ENCODE peak calls at places on chromosome 19, in six cellular contexts. X is upper lobe of right lung, B is Peyer's patch, I is colonic mucosa, Y is thoracic aorta, C is dorsolateral prefrontal cortex. P is an unnamed sample.

GRCh38 chr19:8899356-8899755 is 67.2 kb downstream of the MBD3L1 start:
- DNase-seq in I (no peak), B (no peak), Y (no peak), C (no peak), X (no peak), P (no peak)

GRCh38 chr19:12140545-12141404 is 625 bp upstream of the ZNF20 start:
- DNase-seq in C (peak), X (peak), Y (peak), I (peak), B (peak), P (peak)

GRCh38 chr19:4971816-4972495 is 3.0 kb downstream of the KDM4B start:
- DNase-seq in B (no peak), X (no peak), C (no peak), Y (no peak), I (no peak), P (no peak)

GRCh38 chr19:16209266-16209665 is 11.6 kb downstream of the AP1M1 start:
- DNase-seq in B (peak), Y (no peak), X (peak), C (no peak), I (no peak), P (no peak)

GRCh38 chr19:46393456-46394397 is 19.6 kb downstream of the CCDC8 start:
- DNase-seq in B (no peak), Y (no peak), C (no peak), X (peak), I (no peak), P (no peak)

GRCh38 chr19:35502751-35503150 is 10.7 kb downstream of the DMKN start:
- DNase-seq in C (no peak), Y (no peak), X (no peak), B (no peak), I (no peak), P (no peak)

GRCh38 chr19:48798937-48799336 is 11.9 kb downstream of the BCAT2 start:
- DNase-seq in Y (no peak), I (no peak), X (no peak), C (no peak), B (no peak), P (peak)

GRCh38 chr19:11505504-11506100 is at the start of gene ZNF653:
- DNase-seq in B (peak), Y (peak), I (peak), X (peak), C (peak), P (peak)

GRCh38 chr19:5131866-5132561 is 163.1 kb downstream of the KDM4B start:
- DNase-seq in Y (no peak), C (no peak), B (peak), X (no peak), I (no peak), P (no peak)

GRCh38 chr19:32519023-32519422 is 62.0 kb upstream of the PDCD5 start:
- DNase-seq in Y (no peak), X (no peak), C (no peak), I (no peak), B (no peak), P (no peak)

GRCh38 chr19:15159251-15159650 is 41.5 kb downstream of the NOTCH3 start:
- DNase-seq in B (no peak), C (no peak), X (no peak), I (no peak), Y (no peak), P (no peak)

GRCh38 chr19:10751109-10751972 is 33.5 kb downstream of the DNM2 start:
- DNase-seq in I (peak), B (peak), X (peak), C (no peak), Y (no peak), P (no peak)

GRCh38 chr19:19274716-19275115 is 1.6 kb upstream of the TM6SF2 start:
- DNase-seq in C (no peak), B (peak), Y (no peak), I (no peak), X (no peak), P (no peak)

GRCh38 chr19:42461700-42462324 is 19.1 kb upstream of the CXCL17 start:
- DNase-seq in Y (no peak), C (no peak), X (no peak), B (no peak), I (no peak), P (no peak)

GRCh38 chr19:18023596-18024212 is 15.7 kb downstream of the ARRDC2 start:
- DNase-seq in C (no peak), B (peak), I (peak), Y (no peak), X (peak), P (no peak)

GRCh38 chr19:10514211-10515145 is 2.8 kb downstream of the S1PR5 start:
- DNase-seq in Y (no peak), I (no peak), B (no peak), X (no peak), C (no peak), P (no peak)

GRCh38 chr19:5504115-5504514 is 48.9 kb downstream of the ZNRF4 start:
- DNase-seq in I (no peak), C (no peak), Y (no peak), B (no peak), X (no peak), P (peak)

GRCh38 chr19:19540707-19541515 is 2.8 kb downstream of the CILP2 start:
- DNase-seq in B (peak), I (peak), X (peak), Y (no peak), C (no peak), P (peak)

GRCh38 chr19:16447015-16447384 is 24.8 kb downstream of the EPS15L1 start:
- DNase-seq in Y (no peak), C (no peak), I (peak), B (peak), X (peak), P (peak)

GRCh38 chr19:55082023-55082851 is 6.6 kb downstream of the EPS8L1 start:
- DNase-seq in Y (no peak), X (no peak), I (no peak), B (no peak), C (no peak), P (peak)

GRCh38 chr19:3285647-3286176 is 61.3 kb downstream of the CELF5 start:
- DNase-seq in Y (no peak), X (peak), C (no peak), I (no peak), B (peak), P (no peak)

GRCh38 chr19:50359432-50359818 is 6.0 kb downstream of the NAPSA start:
- DNase-seq in X (peak), B (no peak), I (no peak), C (no peak), Y (no peak), P (no peak)

GRCh38 chr19:50362030-50362412 is 3.4 kb downstream of the NAPSA start:
- DNase-seq in X (peak), B (no peak), Y (no peak), I (no peak), C (no peak), P (no peak)

GRCh38 chr19:50361290-50362029 is 4.0 kb downstream of the NAPSA start:
- DNase-seq in B (no peak), C (no peak), X (peak), Y (no peak), I (no peak), P (no peak)

GRCh38 chr19:50365434-50366306 is at the start of gene NAPSA:
- DNase-seq in X (peak), I (no peak), Y (no peak), C (no peak), B (no peak), P (no peak)

DNA sequence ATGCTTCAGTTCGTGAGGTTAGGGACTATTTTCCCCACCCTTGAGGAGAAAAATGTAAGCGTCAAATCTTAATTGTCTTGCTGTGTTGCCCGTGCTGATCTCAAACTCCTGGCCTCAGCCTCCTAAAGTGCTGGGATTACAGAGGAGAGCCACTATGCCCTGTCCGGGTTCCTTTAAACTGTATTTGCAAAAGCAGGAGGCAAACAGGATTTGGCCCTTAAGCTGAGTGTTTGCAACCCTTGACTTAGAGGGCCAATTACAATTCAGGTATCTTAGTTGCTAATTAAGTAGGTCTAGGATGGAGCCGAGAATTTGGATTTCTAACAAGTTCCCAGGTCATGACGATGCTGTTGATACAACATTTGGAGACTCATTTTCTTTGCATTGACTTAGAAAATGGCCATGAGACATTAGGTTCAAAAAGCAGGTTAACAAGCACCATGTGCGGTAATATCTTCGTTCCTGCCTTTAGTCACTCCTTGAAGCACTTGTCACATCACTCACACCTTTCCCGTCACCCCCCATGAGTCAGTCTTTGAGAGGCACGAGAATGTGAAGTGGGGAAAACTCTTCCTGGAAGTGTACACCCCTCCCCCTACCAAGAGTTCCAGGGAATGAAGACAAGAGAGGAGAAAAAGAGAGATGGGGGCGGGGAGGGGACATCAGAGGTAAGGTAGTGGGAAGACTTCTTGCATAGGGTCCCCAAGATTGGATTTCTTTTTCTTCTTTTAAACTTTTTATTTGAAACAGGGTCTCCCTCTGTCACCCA is 2.6 kb downstream of the NAPSA start:
- DNase-seq in X (peak), C (no peak), Y (no peak), I (no peak), B (no peak), P (no peak)
- H3K4me3 ChIP-seq in X (peak), C (no peak), Y (no peak), I (no peak), B (no peak), P (no peak)

GRCh38 chr19:38143847-38144246 is 80.2 kb downstream of the DPF1 start:
- DNase-seq in X (no peak), I (no peak), C (no peak), B (no peak), Y (no peak), P (peak)
- TF ChIP-seq CTCF in X (no peak), I (no peak), C (peak), B (no peak), Y (no peak), P (peak)

GRCh38 chr19:2274185-2274711 is 7.7 kb downstream of the PEAK3 start:
- DNase-seq in B (no peak), C (no peak), X (no peak), Y (no peak), I (no peak), P (no peak)
- H3K27ac ChIP-seq in B (peak), C (no peak), X (peak), Y (peak), I (peak), P (no peak)

GRCh38 chr19:23543351-23543750 is 143.7 kb downstream of the ZNF675 start:
- DNase-seq in B (no peak), C (no peak), I (no peak), X (no peak), Y (no peak), P (no peak)
- H3K4me3 ChIP-seq in B (no peak), C (no peak), I (no peak), X (no peak), Y (no peak), P (no peak)

DNA sequence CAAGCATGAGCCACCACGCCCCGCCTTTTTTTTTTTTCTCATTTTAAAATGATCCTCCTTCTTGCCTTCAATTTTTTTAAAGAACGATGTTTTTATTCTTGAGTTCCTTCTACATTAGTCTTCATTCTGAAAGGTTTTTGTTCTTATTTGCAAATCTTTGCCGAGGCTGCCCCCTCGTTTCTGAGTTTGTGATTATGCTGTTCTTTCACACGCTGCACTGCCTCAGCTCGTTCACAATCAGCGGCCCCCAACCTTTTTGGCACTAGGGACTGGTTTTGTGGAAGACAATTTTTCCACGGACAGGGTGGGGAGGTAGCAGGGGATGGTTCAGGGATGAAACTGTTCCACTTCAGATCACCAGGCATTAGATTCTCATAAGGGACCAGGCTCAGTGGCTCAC is 26.6 kb downstream of the ZNF787 start:
- DNase-seq in C (no peak), Y (no peak), I (no peak), B (no peak), X (no peak), P (no peak)
- TF ChIP-seq CTCF in C (no peak), Y (no peak), I (no peak), B (no peak), X (no peak), P (no peak)

DNA sequence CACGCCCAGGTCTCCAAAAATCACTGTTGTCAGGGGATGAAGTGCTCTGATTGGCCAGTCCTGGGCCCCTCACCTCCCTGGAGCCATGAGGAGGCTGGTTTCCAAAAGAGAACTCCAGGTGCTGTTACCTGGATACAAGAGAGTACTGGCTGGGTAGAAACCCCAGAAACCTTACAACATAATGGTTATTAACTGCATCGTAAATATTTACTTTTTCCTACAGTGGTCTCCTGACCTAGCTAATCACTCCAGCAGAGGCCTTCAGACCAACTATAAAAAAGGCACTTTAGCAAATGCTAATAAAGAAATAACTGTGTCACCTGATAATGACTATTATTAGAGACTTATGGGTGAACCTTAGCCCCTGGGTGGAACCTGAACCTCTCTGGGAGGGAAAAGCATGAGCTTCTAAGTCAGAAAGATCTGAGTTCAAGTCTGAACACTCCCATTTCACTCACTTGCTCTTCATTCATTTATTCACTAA is 1.5 kb upstream of the IGSF23 start:
- DNase-seq in C (no peak), B (no peak), Y (no peak), X (no peak), I (no peak), P (no peak)
- H3K27ac ChIP-seq in C (no peak), B (no peak), Y (no peak), X (peak), I (no peak), P (no peak)